ENCODE peak calls at places on chromosome 10, in four cellular contexts. Y is SK-N-SH; O is GM03348; X is activated CD8-positive, alpha-beta memory T cell treated with anti-CD3 and anti-CD28 coated beads, Interleukin-2, amount 50 U/mL, for 48 hours. R is an unnamed sample.

GRCh38 chr10:130340816-130341215 is 204.6 kb downstream of the GLRX3 start:
- DNase-seq in O (no peak), X (no peak), Y (no peak), R (no peak)

GRCh38 chr10:66349726-66350125 is 576.1 kb upstream of the LRRTM3 start:
- DNase-seq in X (no peak), O (no peak), Y (no peak), R (no peak)

GRCh38 chr10:97186911-97187310 is 1.2 kb upstream of the SLIT1 start:
- DNase-seq in O (no peak), Y (no peak), X (no peak), R (no peak)

GRCh38 chr10:80486151-80486692 is 32.1 kb downstream of the TSPAN14 start:
- DNase-seq in X (peak; percentile 61), O (no peak), Y (no peak), R (no peak)

GRCh38 chr10:112052176-112052575 is 131.4 kb downstream of the GPAM start:
- DNase-seq in O (no peak), X (no peak), Y (no peak), R (no peak)

GRCh38 chr10:42513921-42514320 is 124.4 kb downstream of the ZNF33B start:
- DNase-seq in Y (no peak), X (no peak), O (no peak), R (no peak)

GRCh38 chr10:71270301-71270777 is 48.7 kb upstream of the SLC29A3 start:
- DNase-seq in O (peak; percentile 86), X (no peak), Y (peak; percentile 72), R (peak; percentile 83)

GRCh38 chr10:8214587-8214986 is 160.1 kb downstream of the GATA3 start:
- DNase-seq in X (no peak), O (no peak), Y (no peak), R (no peak)

GRCh38 chr10:21750424-21750823 is 216.4 kb downstream of the MLLT10 start:
- DNase-seq in X (no peak), O (no peak), Y (no peak), R (peak; percentile 35)

GRCh38 chr10:86266446-86267242 is 100.0 kb downstream of the GRID1 start:
- DNase-seq in X (no peak), O (no peak), Y (peak; percentile 24), R (no peak)

GRCh38 chr10:4395731-4396130 is 430.3 kb upstream of the AKR1E2 start:
- DNase-seq in O (no peak), X (no peak), Y (no peak), R (no peak)

GRCh38 chr10:4835494-4835918 is 9.5 kb downstream of the AKR1E2 start:
- DNase-seq in O (no peak), Y (no peak), X (no peak), R (no peak)